ENCODE peak calls at places on chromosome 18, in five cellular contexts. M, Z, B, Q and E are unnamed samples.

GRCh38 chr18:62942578-62942977 is 227.2 kb downstream of the PHLPP1 start:
- DNase-seq in Z (no peak), Q (no peak), M (no peak), B (no peak), E (no peak)

GRCh38 chr18:9835112-9835755 is 50.5 kb upstream of the TXNDC2 start:
- DNase-seq in Q (no peak), B (no peak), M (no peak), Z (no peak), E (no peak)

GRCh38 chr18:78595924-78596573 is 383.6 kb upstream of the SALL3 start:
- DNase-seq in Z (no peak), B (no peak), M (no peak), Q (no peak), E (no peak)

GRCh38 chr18:67217551-67218166 is 298.9 kb downstream of the DSEL start:
- DNase-seq in B (peak; percentile 31), Q (peak; percentile 41), M (peak; percentile 23), Z (no peak), E (no peak)

GRCh38 chr18:3135536-3135935 is 84.2 kb downstream of the MYOM1 start:
- DNase-seq in Z (no peak), M (no peak), B (no peak), Q (no peak), E (no peak)

GRCh38 chr18:56770873-56771272 is 119.7 kb downstream of the WDR7 start:
- DNase-seq in M (no peak), Z (no peak), Q (no peak), B (no peak), E (no peak)

GRCh38 chr18:50797147-50797546 is 22.7 kb downstream of the MRO start:
- DNase-seq in M (no peak), Q (no peak), B (no peak), Z (no peak), E (no peak)

GRCh38 chr18:49582579-49582978 is 20.7 kb downstream of the LIPG start:
- DNase-seq in M (no peak), Q (no peak), B (no peak), Z (no peak), E (no peak)

GRCh38 chr18:46250084-46250811 is 146.1 kb downstream of the HAUS1 start:
- DNase-seq in Q (peak; percentile 85), Z (no peak), M (peak; percentile 14), B (peak; percentile 84), E (no peak)

GRCh38 chr18:57621252-57621607 is 406 bp downstream of the NARS1 start:
- DNase-seq in Z (no peak), M (peak; percentile 15), Q (no peak), B (peak; percentile 44), E (no peak)

GRCh38 chr18:57660961-57661360 is 39.3 kb upstream of the NARS1 start:
- DNase-seq in Z (peak; percentile 76), M (no peak), B (no peak), Q (peak; percentile 67), E (no peak)

GRCh38 chr18:60891936-60892335 is 441.3 kb upstream of the CDH20 start:
- DNase-seq in B (no peak), Z (no peak), M (no peak), Q (no peak), E (no peak)